ENCODE peak calls at places on chromosomes 16 and 17, in eight cellular contexts. One of them, this sample, is unnamed.

GRCh38 chr17:18111330-18111971 is 2.9 kb downstream of the MYO15A start:
- DNase-seq in CD8-positive, alpha-beta T cell: no peak
- DNase-seq in NCI-H1417: no peak
- DNase-seq in caudate nucleus: no peak
- DNase-seq in GM23338: no peak
- DNase-seq in GM06990: no peak
- DNase-seq in mucosa of descending colon: no peak
- DNase-seq in GM04504: no peak
- DNase-seq in this sample: no peak

GRCh38 chr17:42135664-42136653 is 13.4 kb downstream of the HSPB9 start:
- DNase-seq in GM04504: no peak
- DNase-seq in CD8-positive, alpha-beta T cell: no peak
- DNase-seq in NCI-H1417: no peak
- DNase-seq in GM06990: no peak
- DNase-seq in caudate nucleus: no peak
- DNase-seq in GM23338: peak; percentile 43
- DNase-seq in mucosa of descending colon: peak; percentile 90
- DNase-seq in this sample: no peak

GRCh38 chr17:73142763-73143395 is 21.9 kb upstream of the SSTR2 start:
- DNase-seq in caudate nucleus: no peak
- DNase-seq in CD8-positive, alpha-beta T cell: no peak
- DNase-seq in mucosa of descending colon: no peak
- DNase-seq in GM06990: no peak
- DNase-seq in GM04504: no peak
- DNase-seq in NCI-H1417: no peak
- DNase-seq in GM23338: no peak
- DNase-seq in this sample: no peak

GRCh38 chr16:74451951-74452758 is 30.9 kb upstream of the CLEC18B start:
- DNase-seq in GM04504: no peak
- DNase-seq in CD8-positive, alpha-beta T cell: no peak
- DNase-seq in GM23338: no peak
- DNase-seq in caudate nucleus: no peak
- DNase-seq in mucosa of descending colon: no peak
- DNase-seq in GM06990: peak; percentile 66
- DNase-seq in NCI-H1417: no peak
- DNase-seq in this sample: no peak

GRCh38 chr17:77556408-77557068 is 402.0 kb upstream of the TNRC6C start:
- DNase-seq in GM06990: no peak
- DNase-seq in caudate nucleus: no peak
- DNase-seq in CD8-positive, alpha-beta T cell: no peak
- DNase-seq in GM04504: no peak
- DNase-seq in NCI-H1417: peak; percentile 69
- DNase-seq in mucosa of descending colon: no peak
- DNase-seq in GM23338: no peak
- DNase-seq in this sample: no peak

GRCh38 chr16:12132290-12132689 is 155.8 kb downstream of the SNX29 start:
- DNase-seq in caudate nucleus: no peak
- DNase-seq in CD8-positive, alpha-beta T cell: no peak
- DNase-seq in GM06990: no peak
- DNase-seq in NCI-H1417: no peak
- DNase-seq in GM23338: no peak
- DNase-seq in mucosa of descending colon: no peak
- DNase-seq in GM04504: peak; percentile 70
- DNase-seq in this sample: no peak

GRCh38 chr16:89534147-89534788 is 26.1 kb downstream of the SPG7 start:
- DNase-seq in GM06990: no peak
- DNase-seq in NCI-H1417: no peak
- DNase-seq in GM23338: no peak
- DNase-seq in CD8-positive, alpha-beta T cell: peak; percentile 75
- DNase-seq in mucosa of descending colon: no peak
- DNase-seq in GM04504: no peak
- DNase-seq in caudate nucleus: no peak
- DNase-seq in this sample: peak; percentile 19

GRCh38 chr17:39952665-39953470 is 9.9 kb upstream of the GSDMA start:
- DNase-seq in GM23338: peak; percentile 99
- DNase-seq in GM06990: peak; percentile 96
- DNase-seq in NCI-H1417: peak; percentile 95
- DNase-seq in mucosa of descending colon: peak; percentile 99
- DNase-seq in CD8-positive, alpha-beta T cell: peak; percentile 97
- DNase-seq in GM04504: peak; percentile 87
- DNase-seq in caudate nucleus: peak; percentile 92
- DNase-seq in this sample: peak; percentile 91

GRCh38 chr17:36485027-36485426 is 1.5 kb upstream of the ZNHIT3 start:
- DNase-seq in CD8-positive, alpha-beta T cell: no peak
- DNase-seq in mucosa of descending colon: no peak
- DNase-seq in GM04504: no peak
- DNase-seq in caudate nucleus: no peak
- DNase-seq in GM23338: no peak
- DNase-seq in GM06990: no peak
- DNase-seq in NCI-H1417: no peak
- DNase-seq in this sample: no peak

GRCh38 chr17:83080641-83081560 is 1.5 kb downstream of the METRNL start:
- DNase-seq in GM23338: peak; percentile 38
- DNase-seq in mucosa of descending colon: no peak
- DNase-seq in CD8-positive, alpha-beta T cell: peak; percentile 56
- DNase-seq in GM06990: peak; percentile 67
- DNase-seq in NCI-H1417: no peak
- DNase-seq in GM04504: no peak
- DNase-seq in caudate nucleus: no peak
- DNase-seq in this sample: peak; percentile 13

GRCh38 chr16:47965439-47965838 is 190.4 kb downstream of the ABCC12 start:
- DNase-seq in CD8-positive, alpha-beta T cell: no peak
- DNase-seq in caudate nucleus: no peak
- DNase-seq in GM06990: no peak
- DNase-seq in GM04504: no peak
- DNase-seq in GM23338: peak; percentile 88
- DNase-seq in NCI-H1417: peak; percentile 85
- DNase-seq in mucosa of descending colon: no peak
- DNase-seq in this sample: no peak

GRCh38 chr16:1153480-1154160 is 714 bp downstream of the CACNA1H start:
- DNase-seq in GM04504: no peak
- DNase-seq in GM06990: no peak
- DNase-seq in caudate nucleus: no peak
- DNase-seq in NCI-H1417: no peak
- DNase-seq in GM23338: no peak
- DNase-seq in CD8-positive, alpha-beta T cell: no peak
- DNase-seq in mucosa of descending colon: no peak
- DNase-seq in this sample: no peak

This sample was measured in activated T-helper 1 cell treated with Interleukin-2 at 50 U/mL for 16 hours.